ENCODE peak calls at places on chromosome 18, in five cellular contexts. V is Right ventricle myocardium superior, C is neural progenitor cell, G is glutamatergic neuron, H is left ventricle myocardium inferior. D is an unnamed sample.

GRCh38 chr18:26429535-26429934 is 118.8 kb downstream of the KCTD1 start:
- DNase-seq in C (no peak), V (no peak), H (no peak), G (peak), D (no peak)

GRCh38 chr18:75639468-75639831 is 211.9 kb upstream of the SMIM21 start:
- DNase-seq in C (no peak), V (no peak), G (no peak), H (no peak), D (no peak)

GRCh38 chr18:55552498-55553189 is 35.3 kb downstream of the TCF4 start:
- DNase-seq in H (no peak), V (no peak), C (no peak), G (no peak), D (peak)

GRCh38 chr18:22020127-22020866 is 149.1 kb upstream of the GATA6 start:
- DNase-seq in H (no peak), V (no peak), G (no peak), C (no peak), D (no peak)

GRCh38 chr18:37385846-37386435 is 179.7 kb downstream of the CELF4 start:
- DNase-seq in C (peak), G (no peak), H (no peak), V (no peak), D (peak)

GRCh38 chr18:46542545-46542944 is 114.5 kb downstream of the LOXHD1 start:
- DNase-seq in C (peak), V (no peak), G (no peak), H (no peak), D (no peak)

GRCh38 chr18:56569391-56569790 is 69.0 kb downstream of the TXNL1 start:
- DNase-seq in V (no peak), H (no peak), G (no peak), C (no peak), D (no peak)

GRCh38 chr18:62596145-62597005 is 73.5 kb downstream of the ZCCHC2 start:
- DNase-seq in G (peak), V (no peak), C (peak), H (peak), D (no peak)

GRCh38 chr18:56199580-56200320 is 438.6 kb downstream of the TXNL1 start:
- DNase-seq in V (no peak), G (no peak), C (no peak), H (no peak), D (no peak)

GRCh38 chr18:48986851-48987761 is 36.3 kb upstream of the SMAD7 start:
- DNase-seq in H (no peak), G (no peak), V (no peak), C (no peak), D (no peak)

GRCh38 chr18:39341106-39341505 is 1775.5 kb upstream of the CELF4 start:
- DNase-seq in V (no peak), C (no peak), H (no peak), G (no peak), D (peak)